ENCODE peak calls at places on chromosomes 1 and 21, in seven cellular contexts. T is CD4-positive, alpha-beta memory T cell; L is psoas muscle; U is MCF 10A; B is substantia nigra; O is effector memory CD8-positive, alpha-beta T cell; Z is heart left ventricle. J is an unnamed sample.

GRCh38 chr1:57612833-57613232 is 189.0 kb upstream of the DAB1 start:
- DNase-seq in O (no peak), Z (no peak), B (no peak), T (no peak), L (no peak), U (no peak), J (no peak)

GRCh38 chr1:188425687-188426086 is 1596.9 kb downstream of the PLA2G4A start:
- DNase-seq in Z (no peak), O (no peak), U (peak; percentile 11), T (no peak), B (no peak), L (no peak), J (no peak)

GRCh38 chr1:55040083-55040952 is 970 bp downstream of the PCSK9 start:
- DNase-seq in U (no peak), T (no peak), O (no peak), B (no peak), Z (no peak), L (no peak), J (no peak)

GRCh38 chr1:221430133-221430960 is 311.5 kb downstream of the DUSP10 start:
- DNase-seq in U (no peak), B (no peak), T (no peak), Z (no peak), O (no peak), L (no peak), J (no peak)

GRCh38 chr1:203165800-203166161 is 9.8 kb downstream of the MYBPH start:
- DNase-seq in B (no peak), O (no peak), T (no peak), U (no peak), Z (no peak), L (no peak), J (no peak)

GRCh38 chr1:226355679-226356583 is 47.0 kb upstream of the LIN9 start:
- DNase-seq in L (peak; percentile 70), U (no peak), O (no peak), Z (peak; percentile 83), B (no peak), T (no peak), J (peak; percentile 19)

GRCh38 chr1:230052018-230052417 is 15.0 kb upstream of the GALNT2 start:
- DNase-seq in L (no peak), O (no peak), B (no peak), U (no peak), T (no peak), Z (no peak), J (no peak)

GRCh38 chr1:220487297-220487820 is 40.6 kb upstream of the MARK1 start:
- DNase-seq in O (no peak), Z (no peak), U (peak; percentile 88), B (no peak), L (no peak), T (no peak), J (no peak)

GRCh38 chr1:84488107-84488506 is 9.0 kb downstream of the RPF1 start:
- DNase-seq in U (no peak), O (no peak), Z (no peak), T (no peak), L (no peak), B (no peak), J (no peak)

GRCh38 chr21:42695324-42696025 is 42.1 kb downstream of the PDE9A start:
- DNase-seq in L (no peak), U (peak; percentile 78), T (no peak), B (no peak), O (no peak), Z (no peak), J (peak; percentile 18)

GRCh38 chr1:180632326-180633088 is 685 bp downstream of the XPR1 start:
- DNase-seq in T (no peak), Z (peak; percentile 73), U (peak; percentile 60), L (peak; percentile 83), B (peak; percentile 59), O (peak; percentile 45), J (peak; percentile 61)

GRCh38 chr21:38980416-38981319 is 174.9 kb downstream of the ETS2 start:
- DNase-seq in O (no peak), L (no peak), B (no peak), Z (no peak), T (no peak), U (no peak), J (no peak)

GRCh38 chr1:28601696-28602095 is 9.6 kb downstream of the RAB42 start:
- DNase-seq in O (no peak), U (peak; percentile 92), L (no peak), Z (no peak), B (no peak), T (no peak), J (no peak)

GRCh38 chr1:202580604-202581003 is 129.7 kb downstream of the SYT2 start:
- DNase-seq in U (no peak), O (no peak), L (no peak), B (no peak), Z (no peak), T (no peak), J (no peak)

GRCh38 chr1:82604524-82604923 is 803.8 kb downstream of the ADGRL2 start:
- DNase-seq in U (no peak), O (no peak), L (no peak), B (no peak), T (no peak), Z (no peak), J (no peak)

GRCh38 chr1:155420788-155421187 is 100.1 kb downstream of the RUSC1 start:
- DNase-seq in B (no peak), Z (no peak), O (no peak), U (no peak), T (no peak), L (no peak), J (no peak)

GRCh38 chr1:180232521-180233043 is 2.5 kb downstream of the LHX4 start:
- DNase-seq in B (no peak), T (no peak), U (no peak), Z (no peak), O (no peak), L (no peak), J (no peak)

GRCh38 chr21:42384999-42385398 is 10.9 kb downstream of the TMPRSS3 start:
- DNase-seq in B (no peak), T (no peak), O (no peak), U (no peak), L (no peak), Z (no peak), J (no peak)

GRCh38 chr1:155015527-155016230 is 13.1 kb downstream of the ZBTB7B start:
- DNase-seq in U (no peak), O (no peak), Z (no peak), T (no peak), L (no peak), B (no peak), J (no peak)

GRCh38 chr21:44866780-44867179 is 6.7 kb downstream of the PTTG1IP start:
- DNase-seq in L (no peak), Z (no peak), O (no peak), U (no peak), B (no peak), T (no peak), J (no peak)

GRCh38 chr1:207321790-207322530 is 482 bp downstream of the CD55 start:
- DNase-seq in T (no peak), U (peak; percentile 66), B (no peak), Z (no peak), O (no peak), L (no peak), J (peak; percentile 32)

GRCh38 chr1:214236477-214236876 is 44.5 kb upstream of the SMYD2 start:
- DNase-seq in B (no peak), U (no peak), O (no peak), L (no peak), T (no peak), Z (no peak), J (no peak)

GRCh38 chr1:1374068-1374860 is 743 bp downstream of the AURKAIP1 start:
- DNase-seq in B (no peak), Z (peak; percentile 40), T (no peak), O (no peak), U (no peak), L (peak; percentile 69), J (no peak)

GRCh38 chr1:21329209-21329844 is 39.1 kb upstream of the ECE1 start:
- DNase-seq in T (peak; percentile 55), O (no peak), Z (no peak), U (peak; percentile 86), L (no peak), B (no peak), J (no peak)

GRCh38 chr1:177687544-177687943 is 282.3 kb downstream of the SEC16B start:
- DNase-seq in B (no peak), U (no peak), T (no peak), L (no peak), Z (no peak), O (no peak), J (no peak)

J was measured in globus pallidus.